ENCODE peak calls at places on chromosome 7, in eight cellular contexts. R is astrocyte, X is K562, G is endothelial cell of umbilical vein, O is neural progenitor cell, J is hepatocyte, I is H1, M is mammary epithelial cell. V is an unnamed sample.

GRCh38 chr7:150359918-150360681 is 8.5 kb upstream of the REPIN1 start:
- DNase-seq in G (no peak), M (no peak), X (no peak), J (no peak), O (no peak), I (no peak), R (no peak), V (no peak)

GRCh38 chr7:66696774-66697191 is 43.8 kb upstream of the RABGEF1 start:
- DNase-seq in O (no peak), R (no peak), M (peak; percentile 36), X (no peak), J (no peak), G (no peak), I (no peak), V (peak; percentile 10)

GRCh38 chr7:92612501-92612900 is 22.3 kb upstream of the FAM133B start:
- DNase-seq in J (no peak), X (no peak), M (no peak), I (no peak), G (no peak), R (peak; percentile 51), O (no peak), V (peak; percentile 63)

GRCh38 chr7:84154991-84155781 is 39.4 kb downstream of the SEMA3A start:
- DNase-seq in I (no peak), X (no peak), J (no peak), R (peak; percentile 54), G (no peak), M (no peak), O (no peak), V (no peak)

GRCh38 chr7:128398016-128398840 is 11.6 kb downstream of the IMPDH1 start:
- DNase-seq in R (no peak), X (peak; percentile 73), M (no peak), J (peak; percentile 69), O (peak; percentile 66), I (peak; percentile 92), G (peak; percentile 42), V (peak; percentile 46)

GRCh38 chr7:5564894-5565293 is 141.3 kb upstream of the TNRC18 start:
- DNase-seq in O (no peak), J (no peak), X (no peak), I (no peak), G (no peak), M (no peak), R (no peak), V (no peak)

GRCh38 chr7:48875300-48875916 is 48.9 kb upstream of the CDC14C start:
- DNase-seq in O (peak; percentile 84), X (peak; percentile 2), G (no peak), M (peak; percentile 41), R (peak; percentile 6), J (peak; percentile 82), I (peak; percentile 56), V (peak; percentile 8)

GRCh38 chr7:31892099-31892787 is 178.0 kb downstream of the PDE1C start:
- DNase-seq in G (no peak), J (no peak), R (no peak), O (no peak), M (no peak), I (no peak), X (no peak), V (no peak)

GRCh38 chr7:57177856-57178767 is 45.9 kb upstream of the ZNF479 start:
- DNase-seq in J (no peak), O (no peak), X (no peak), G (no peak), M (no peak), R (no peak), I (no peak), V (no peak)

GRCh38 chr7:137820677-137821420 is 25.9 kb downstream of the DGKI start:
- DNase-seq in I (peak; percentile 59), X (no peak), J (peak; percentile 45), G (no peak), O (peak; percentile 82), R (peak; percentile 85), M (no peak), V (peak; percentile 91)

GRCh38 chr7:102306916-102307677 is 20.4 kb downstream of the SH2B2 start:
- DNase-seq in O (peak; percentile 60), R (peak; percentile 44), M (no peak), I (no peak), J (peak; percentile 65), X (peak; percentile 30), G (no peak), V (peak; percentile 61)

GRCh38 chr7:133315332-133316040 is 62.6 kb downstream of the EXOC4 start:
- DNase-seq in R (peak; percentile 75), G (peak; percentile 49), O (no peak), X (no peak), J (no peak), M (no peak), I (no peak), V (peak; percentile 79)

GRCh38 chr7:21507627-21508343 is 35.1 kb upstream of the DNAH11 start:
- DNase-seq in X (peak; percentile 65), I (peak; percentile 78), J (peak; percentile 40), M (peak; percentile 28), O (peak; percentile 66), R (peak; percentile 6), G (peak; percentile 52), V (peak; percentile 63)

GRCh38 chr7:135709508-135709907 is 18.5 kb downstream of the SLC13A4 start:
- DNase-seq in X (no peak), R (no peak), G (no peak), I (no peak), J (no peak), O (no peak), M (no peak), V (no peak)

GRCh38 chr7:120180221-120180620 is 92.8 kb upstream of the KCND2 start:
- DNase-seq in X (no peak), M (no peak), O (no peak), J (no peak), G (no peak), R (no peak), I (no peak), V (peak; percentile 49)

GRCh38 chr7:134855467-134855866 is 76.0 kb downstream of the CALD1 start:
- DNase-seq in R (peak; percentile 61), O (no peak), I (no peak), J (no peak), X (no peak), M (no peak), G (no peak), V (peak; percentile 65)

GRCh38 chr7:77627307-77627671 is 69.0 kb upstream of the RSBN1L start:
- DNase-seq in X (no peak), R (peak; percentile 33), I (no peak), J (no peak), O (no peak), G (no peak), M (peak; percentile 46), V (peak; percentile 42)

GRCh38 chr7:121390109-121390508 is 6.0 kb downstream of the FAM3C start:
- DNase-seq in X (no peak), R (no peak), I (no peak), O (no peak), G (no peak), J (no peak), M (no peak), V (no peak)

GRCh38 chr7:157717211-157718174 is 380.7 kb downstream of the DNAJB6 start:
- DNase-seq in X (no peak), J (no peak), G (no peak), O (no peak), I (no peak), R (no peak), M (no peak), V (no peak)

GRCh38 chr7:140591178-140591902 is 49.3 kb downstream of the DENND2A start:
- DNase-seq in J (no peak), X (no peak), G (no peak), M (peak; percentile 25), I (no peak), O (no peak), R (peak; percentile 55), V (no peak)

GRCh38 chr7:132569884-132570614 is 6.2 kb downstream of the PLXNA4 start:
- DNase-seq in I (no peak), O (no peak), M (no peak), X (no peak), G (peak; percentile 29), R (no peak), J (no peak), V (no peak)

GRCh38 chr7:72785166-72785955 is 42.6 kb downstream of the TYW1B start:
- DNase-seq in J (no peak), O (no peak), M (no peak), I (no peak), R (peak; percentile 62), G (no peak), X (no peak), V (no peak)

GRCh38 chr7:25849361-25850184 is 302.4 kb upstream of the NFE2L3 start:
- DNase-seq in X (peak; percentile 83), I (no peak), O (no peak), J (peak; percentile 83), R (peak; percentile 86), G (peak; percentile 90), M (peak; percentile 65), V (peak; percentile 97)

GRCh38 chr7:1297476-1297972 is 64.9 kb downstream of the UNCX start:
- DNase-seq in J (no peak), M (no peak), X (no peak), I (no peak), G (no peak), R (no peak), O (no peak), V (no peak)
- TF ChIP-seq EZH2 in J (no peak), M (no peak), X (no peak), I (no peak), G (no peak), R (peak; percentile 27), O (no peak), V (no peak)

GRCh38 chr7:101300465-101301376 is 20.9 kb downstream of the IFT22 start:
- DNase-seq in G (no peak), X (no peak), R (no peak), I (no peak), J (no peak), M (no peak), O (no peak), V (no peak)
- TF ChIP-seq EZH2 in G (peak; percentile 40), X (no peak), R (peak; percentile 42), I (no peak), J (peak; percentile 29), M (peak; percentile 89), O (no peak), V (peak; percentile 88)

DNA sequence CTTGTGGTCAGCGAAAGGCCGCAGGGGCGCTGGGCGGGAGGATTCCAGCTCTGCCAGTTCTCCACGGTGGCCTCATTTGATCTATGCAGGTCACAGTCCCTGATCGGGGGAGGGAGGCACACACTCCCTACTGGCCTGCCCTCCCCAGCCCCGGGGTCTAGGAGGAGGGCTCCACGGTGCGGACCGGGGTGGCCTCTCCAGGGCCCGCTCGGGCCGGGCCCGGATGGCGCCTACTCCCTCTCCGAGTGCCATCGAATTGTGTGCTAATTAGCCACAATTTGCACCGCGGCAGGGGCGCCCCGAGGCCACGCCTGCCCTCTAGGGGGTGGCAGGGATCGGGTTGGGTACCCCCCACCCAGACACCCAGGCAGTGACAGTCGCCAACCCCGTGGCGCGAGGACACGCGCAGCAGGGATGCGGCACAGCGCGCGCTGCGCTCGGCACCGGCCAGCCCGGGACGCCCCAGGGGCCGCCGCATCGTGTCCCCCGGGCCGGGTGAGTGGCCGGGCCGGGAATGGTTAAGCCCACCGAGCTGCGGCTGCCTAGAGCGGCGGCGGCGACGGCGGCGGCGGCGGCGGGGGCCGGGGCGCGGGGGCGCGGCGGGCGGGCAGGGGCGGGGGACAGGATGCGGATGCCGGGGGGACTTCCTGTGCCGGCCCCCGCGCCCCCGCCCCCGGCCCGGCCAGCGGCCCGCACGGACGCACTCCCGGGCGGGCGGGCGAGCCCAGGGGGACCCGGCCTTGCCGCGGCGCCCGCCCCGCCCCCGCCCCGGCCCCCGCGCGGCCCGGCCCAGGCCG is at the start of gene ZNF853:
- DNase-seq in X (no peak), O (peak; percentile 77), J (peak; percentile 46), R (no peak), M (no peak), G (no peak), I (peak; percentile 72), V (peak; percentile 6)
- TF ChIP-seq EZH2 in X (no peak), O (peak; percentile 30), J (no peak), R (peak; percentile 17), M (peak; percentile 79), G (no peak), I (no peak), V (peak; percentile 97)

GRCh38 chr7:28955723-28956607 is 2.2 kb downstream of the TRIL start:
- DNase-seq in M (peak; percentile 35), G (peak; percentile 57), X (no peak), R (no peak), O (peak; percentile 90), I (peak; percentile 92), J (peak; percentile 89), V (peak; percentile 27)
- TF ChIP-seq EZH2 in M (peak; percentile 50), G (no peak), X (no peak), R (peak; percentile 96), O (no peak), I (no peak), J (no peak), V (peak; percentile 77)